ENCODE peak calls at places on chromosomes 13 and 19, in six cellular contexts. Q is endodermal cell, H is MM.1S, K is breast epithelium, P is uterus, J is choroid plexus epithelial cell. W is an unnamed sample.

GRCh38 chr13:99275093-99275469 is 16.9 kb upstream of the GPR18 start:
- DNase-seq in Q (no peak), K (no peak), P (no peak), H (peak; percentile 21), J (peak; percentile 74), W (peak; percentile 85)

GRCh38 chr13:103876571-103876970 is 810.4 kb upstream of the SLC10A2 start:
- DNase-seq in K (no peak), H (no peak), J (no peak), Q (no peak), P (no peak), W (no peak)

GRCh38 chr13:22648325-22648758 is 532.4 kb upstream of the SGCG start:
- DNase-seq in Q (peak; percentile 58), K (no peak), H (no peak), J (no peak), P (no peak), W (no peak)

GRCh38 chr19:16922949-16923348 is 34.1 kb downstream of the F2RL3 start:
- DNase-seq in Q (no peak), K (no peak), H (no peak), P (no peak), J (no peak), W (no peak)

GRCh38 chr13:33367931-33368330 is 82.4 kb upstream of the STARD13 start:
- DNase-seq in J (no peak), Q (no peak), P (no peak), H (no peak), K (no peak), W (no peak)

GRCh38 chr13:44546164-44546563 is 30.0 kb downstream of the TSC22D1 start:
- DNase-seq in K (no peak), P (no peak), Q (no peak), J (no peak), H (no peak), W (no peak)

GRCh38 chr13:79491715-79492114 is 10.8 kb downstream of the NDFIP2 start:
- DNase-seq in P (no peak), K (no peak), J (peak; percentile 88), Q (no peak), H (no peak), W (no peak)

GRCh38 chr19:33982706-33983105 is 186.0 kb downstream of the KCTD15 start:
- DNase-seq in H (no peak), J (no peak), P (no peak), Q (no peak), K (no peak), W (no peak)

GRCh38 chr13:94408300-94409036 is 71.0 kb downstream of the DCT start:
- DNase-seq in K (no peak), Q (no peak), P (no peak), H (no peak), J (no peak), W (no peak)

GRCh38 chr13:82747948-82748347 is 1134.3 kb downstream of the SLITRK1 start:
- DNase-seq in J (peak; percentile 58), Q (no peak), K (no peak), P (no peak), H (no peak), W (no peak)

GRCh38 chr19:39144487-39145071 is 19.0 kb downstream of the PAK4 start:
- DNase-seq in Q (peak; percentile 72), P (peak; percentile 44), H (no peak), J (peak; percentile 34), K (no peak), W (no peak)

GRCh38 chr19:14611051-14611450 is 28.2 kb downstream of the CLEC17A start:
- DNase-seq in P (no peak), Q (no peak), J (no peak), K (no peak), H (no peak), W (no peak)

GRCh38 chr19:53969366-53969765 is 6.6 kb downstream of the CACNG8 start:
- DNase-seq in H (no peak), J (no peak), K (no peak), Q (no peak), P (no peak), W (no peak)
- H3K4me3 ChIP-seq in H (no peak overlapping the region), J (no peak overlapping the region), K (no peak overlapping the region), Q (no peak overlapping the region), P (no peak overlapping the region), W (no peak overlapping the region)

GRCh38 chr13:41015920-41016319 is 3.2 kb downstream of the ELF1 start:
- DNase-seq in Q (no peak), H (no peak), K (no peak), J (no peak), P (no peak), W (no peak)

GRCh38 chr13:41019578-41020347 is 647 bp upstream of the ELF1 start:
- DNase-seq in K (no peak), Q (no peak), J (no peak), P (no peak), H (no peak), W (no peak)

GRCh38 chr13:41017744-41018582 is 1.2 kb downstream of the ELF1 start:
- DNase-seq in J (no peak), P (no peak), H (no peak), K (no peak), Q (no peak), W (peak; percentile 65)

GRCh38 chr13:41018583-41018909 is 570 bp downstream of the ELF1 start:
- DNase-seq in K (no peak), J (no peak), Q (no peak), P (no peak), H (no peak), W (no peak)

DNA sequence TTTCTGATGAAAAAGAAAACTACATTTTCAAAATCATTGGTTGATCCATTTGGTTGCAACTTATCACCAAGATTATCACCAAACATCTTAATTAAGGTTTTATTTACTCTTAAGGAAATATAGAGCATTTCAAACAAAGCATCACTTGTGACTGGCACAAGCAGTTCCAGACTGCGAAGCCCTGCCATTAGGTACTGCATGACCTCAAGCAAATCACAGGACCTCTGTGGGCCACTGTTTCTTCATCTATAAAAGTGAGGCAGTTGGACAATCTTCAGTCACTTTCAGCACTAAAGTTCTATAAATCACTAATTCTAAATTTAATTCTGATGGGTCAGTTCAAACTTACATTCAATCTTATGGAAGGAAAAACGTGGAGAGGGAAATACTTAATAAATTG is 2.0 kb downstream of the ELF1 start:
- DNase-seq in K (no peak), H (peak; percentile 36), Q (no peak), P (no peak), J (no peak), W (no peak)
- H3K4me3 ChIP-seq in K (peak overlapping the region; percentile 31), H (peak overlapping the region; percentile 71), Q (peak overlapping the region; percentile 73), P (no peak overlapping the region), J (no peak overlapping the region), W (peak overlapping the region; percentile 63)

DNA sequence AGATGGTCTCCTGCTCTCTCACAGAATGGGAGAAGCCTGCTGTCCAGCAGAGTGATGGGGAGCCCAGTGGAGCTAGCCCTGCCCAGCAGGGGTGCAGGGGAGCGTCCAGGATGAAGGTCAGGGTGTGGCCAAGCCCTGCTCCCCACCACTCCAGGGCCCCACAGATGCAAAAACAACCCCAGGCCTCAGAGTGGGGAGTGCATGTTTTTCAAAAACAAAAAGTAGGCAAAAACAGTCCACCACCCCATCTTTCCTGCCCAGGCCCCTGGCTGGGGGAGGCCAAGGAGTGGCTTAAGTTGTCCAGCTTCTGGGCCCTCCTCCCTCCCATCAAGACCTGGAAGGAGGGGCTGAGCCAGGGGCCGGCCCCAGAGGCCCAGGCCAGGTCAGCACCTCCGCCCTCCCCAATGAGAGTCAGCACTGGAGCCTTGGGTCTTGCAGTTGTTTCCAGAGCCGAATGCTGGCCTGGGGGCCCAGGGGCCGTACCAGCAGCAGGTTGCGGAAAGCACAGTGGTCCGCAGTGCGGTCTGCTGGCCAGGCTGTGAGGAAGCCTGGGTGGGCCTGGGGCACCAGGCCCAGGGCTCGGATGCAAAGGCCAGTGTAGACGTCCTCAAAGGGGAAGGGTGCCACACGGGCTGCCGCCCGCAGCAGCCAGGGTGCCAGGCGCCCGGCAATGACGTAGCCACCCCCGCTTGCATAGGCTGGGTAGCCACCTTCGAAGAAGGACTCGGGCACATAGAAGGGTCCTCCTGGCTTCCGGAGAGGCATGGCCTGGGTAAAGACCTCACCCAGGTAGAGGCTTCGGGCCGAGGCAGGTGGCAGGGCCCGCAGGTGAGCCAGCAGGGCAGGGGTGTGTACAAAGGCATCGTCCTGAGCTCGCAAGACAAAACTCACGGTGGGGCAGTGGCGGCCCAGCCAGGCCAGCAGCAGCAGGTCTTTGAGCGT is 1.7 kb downstream of the B3GNT8 start:
- DNase-seq in P (no peak), J (no peak), Q (no peak), K (no peak), H (no peak), W (no peak)
- H3K4me3 ChIP-seq in P (no peak overlapping the region), J (no peak overlapping the region), Q (no peak overlapping the region), K (no peak overlapping the region), H (no peak overlapping the region), W (no peak overlapping the region)

DNA sequence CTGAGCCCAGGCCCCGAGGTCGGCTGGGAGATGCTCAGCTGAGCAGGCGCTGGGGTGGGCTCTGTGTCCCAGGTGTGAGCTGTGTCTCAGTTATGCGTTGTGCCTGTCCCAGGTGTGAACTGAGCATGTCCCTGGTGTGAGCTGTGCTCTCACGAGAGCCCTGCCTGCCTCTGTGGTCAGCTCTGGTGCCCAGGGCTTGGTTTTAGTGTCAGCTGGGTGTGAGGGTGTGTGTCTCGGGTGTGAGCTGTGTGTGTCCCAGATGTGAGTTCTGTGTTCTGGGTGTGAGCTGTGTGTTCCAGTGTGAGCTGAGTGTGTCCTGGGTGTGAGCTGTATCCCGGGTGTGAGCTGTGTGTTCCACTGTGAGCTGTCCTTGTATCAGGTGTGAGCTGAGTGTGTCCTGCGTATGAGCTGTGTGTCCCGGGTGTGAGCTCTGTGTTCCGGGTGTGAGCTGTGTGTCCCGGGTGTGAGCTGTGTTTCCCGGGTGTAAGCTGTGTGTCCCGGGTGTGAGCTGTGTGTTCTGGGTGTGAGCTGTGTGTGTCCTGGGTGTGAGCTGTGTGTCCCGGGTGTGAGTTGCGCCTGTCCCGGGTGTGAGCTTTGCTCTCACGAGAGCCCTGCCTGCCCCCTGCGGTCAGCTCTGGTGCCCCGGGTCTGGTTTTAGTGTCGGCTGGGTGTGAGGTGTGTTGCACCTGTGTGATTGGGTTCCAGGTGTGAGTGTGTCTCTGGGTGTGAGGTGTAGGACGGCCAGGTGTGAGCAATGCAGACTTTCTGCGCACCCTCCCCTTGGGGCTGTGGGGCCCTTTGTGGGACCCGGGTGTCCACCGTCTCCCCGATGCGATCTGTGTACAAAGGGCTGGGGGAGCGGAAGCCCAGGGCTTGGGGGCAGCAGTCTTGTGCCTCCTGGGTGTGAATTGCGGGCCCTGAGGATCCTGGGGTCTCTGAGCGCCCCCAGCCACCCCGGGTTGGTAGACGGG is 7.1 kb upstream of the PEAK3 start:
- DNase-seq in J (no peak), P (no peak), H (no peak), Q (no peak), K (no peak), W (no peak)
- H3K4me3 ChIP-seq in J (no peak overlapping the region), P (no peak overlapping the region), H (peak overlapping the region; percentile 68), Q (no peak overlapping the region), K (peak overlapping the region; percentile 32), W (no peak overlapping the region)

GRCh38 chr13:41019027-41019487 is at the start of gene ELF1:
- DNase-seq in J (peak; percentile 65), P (peak; percentile 36), K (no peak), Q (no peak), H (peak; percentile 77), W (peak; percentile 90)
- H3K4me3 ChIP-seq in J (no peak within 1 kb of the TSS), P (peak within 1 kb of the TSS; percentile 25), K (peak within 1 kb of the TSS; percentile 31), Q (peak within 1 kb of the TSS; percentile 73), H (peak within 1 kb of the TSS; percentile 71), W (peak within 1 kb of the TSS; percentile 63)

GRCh38 chr19:35471946-35472345 is 18.3 kb downstream of the KRTDAP start:
- DNase-seq in P (no peak), J (no peak), Q (peak; percentile 62), K (no peak), H (no peak), W (no peak)
- H3K4me3 ChIP-seq in P (no peak overlapping the region), J (no peak overlapping the region), Q (no peak overlapping the region), K (no peak overlapping the region), H (no peak overlapping the region), W (no peak overlapping the region)

W was measured in Jurkat, Clone E6-1.